ENCODE peak calls at places on chromosomes 12 and 14, in nine cellular contexts. K is left cardiac atrium; I is coronary artery; Y is NCI-H774; F is NCI-H1105 treated with DMSO at 0.1 percent for 48 hours; Z is AG20443; L is A172; M is H4; R is activated naive CD8-positive, alpha-beta T cell treated with anti-CD3 and anti-CD28 coated beads, Interleukin-2, amount 50 U/mL, for 24 hours. D is an unnamed sample.

GRCh38 chr12:33721561-33721960 is 281.9 kb upstream of the SYT10 start:
- DNase-seq in L (no peak), I (no peak), R (no peak), Z (no peak), M (no peak), K (no peak), F (no peak), Y (no peak), D (no peak)

GRCh38 chr14:104401785-104402184 is 177.8 kb upstream of the C14orf180 start:
- DNase-seq in M (no peak), Y (no peak), K (no peak), L (no peak), Z (no peak), F (no peak), I (peak), R (no peak), D (no peak)

GRCh38 chr12:110317921-110318320 is 36.9 kb downstream of the ATP2A2 start:
- DNase-seq in F (no peak), I (no peak), K (no peak), Z (peak), Y (no peak), L (no peak), R (no peak), M (no peak), D (no peak)

GRCh38 chr12:124599074-124599999 is 31.9 kb upstream of the NCOR2 start:
- DNase-seq in K (no peak), Z (peak), F (no peak), L (peak), Y (no peak), R (no peak), M (no peak), I (no peak), D (peak)

GRCh38 chr12:5773550-5773949 is 171.5 kb downstream of the ANO2 start:
- DNase-seq in K (no peak), F (no peak), R (no peak), Y (no peak), Z (no peak), L (no peak), M (no peak), I (no peak), D (no peak)

GRCh38 chr14:95174184-95174804 is 17.0 kb upstream of the DICER1 start:
- DNase-seq in F (no peak), Z (no peak), I (peak), M (no peak), Y (no peak), L (no peak), K (no peak), R (no peak), D (no peak)

GRCh38 chr12:116454076-116454475 is 105.1 kb upstream of the MAP1LC3B2 start:
- DNase-seq in Y (no peak), M (no peak), K (no peak), F (no peak), R (no peak), I (no peak), L (no peak), Z (no peak), D (no peak)

GRCh38 chr12:127987199-127987901 is 279.6 kb upstream of the TMEM132C start:
- DNase-seq in Y (no peak), R (no peak), K (no peak), F (no peak), M (peak), I (no peak), Z (peak), L (peak), D (no peak)